ENCODE peak calls at places on chromosomes 3 and 15, in four cellular contexts. H is transverse colon, O is endodermal cell, E is lower lobe of right lung. R is an unnamed sample. For H3K9me3, the result is how much of the 10 kb centered on the place peaks cover.

GRCh38 chr3:25572336-25572735 is 92.4 kb downstream of the TOP2B start:
- DNase-seq in H (no peak), O (no peak), E (no peak), R (no peak)

GRCh38 chr15:63553388-63553791 is 43.8 kb upstream of the FBXL22 start:
- DNase-seq in H (no peak), O (no peak), E (no peak), R (no peak)

GRCh38 chr15:99967841-99968371 is 234.7 kb upstream of the LYSMD4 start:
- DNase-seq in H (no peak), O (peak), E (no peak), R (no peak)

GRCh38 chr15:86328658-86329057 is 249.0 kb downstream of the AGBL1 start:
- DNase-seq in H (no peak), O (no peak), E (no peak), R (no peak)

GRCh38 chr15:42687740-42688139 is 49.2 kb downstream of the CDAN1 start:
- DNase-seq in H (no peak), O (no peak), E (no peak), R (no peak)

GRCh38 chr15:83285284-83285978 is 967 bp upstream of the BNC1 start:
- DNase-seq in H (no peak), O (peak), E (no peak), R (no peak)

GRCh38 chr15:57218826-57219576 is 157.3 kb upstream of the CGNL1 start:
- DNase-seq in H (no peak), O (peak), E (no peak), R (no peak)

GRCh38 chr3:153066983-153067382 is 95.0 kb upstream of the RAP2B start:
- DNase-seq in H (no peak), O (no peak), E (peak), R (no peak)

GRCh38 chr3:29430558-29430971 is 149.7 kb downstream of the RBMS3 start:
- DNase-seq in H (no peak), O (no peak), E (no peak), R (no peak)

GRCh38 chr3:40044487-40044886 is 235.1 kb downstream of the MYRIP start:
- DNase-seq in H (no peak), O (no peak), E (no peak), R (no peak)

GRCh38 chr3:188156051-188156450 is 2.1 kb downstream of the LPP start:
- DNase-seq in H (no peak), O (no peak), E (no peak), R (no peak)

GRCh38 chr15:23599053-23599452 is 33.6 kb downstream of the MKRN3 start:
- DNase-seq in H (no peak), O (no peak), E (no peak), R (no peak)
- H3K9me3 ChIP-seq in H (under half), O (under half), E (under half), R (under half)

GRCh38 chr3:111373239-111373638 is 168.8 kb upstream of the CD96 start:
- DNase-seq in H (no peak), O (no peak), E (no peak), R (no peak)

GRCh38 chr3:111369953-111370352 is 172.0 kb upstream of the CD96 start:
- DNase-seq in H (no peak), O (no peak), E (no peak), R (no peak)

GRCh38 chr3:111368061-111368460 is 173.9 kb upstream of the CD96 start:
- DNase-seq in H (no peak), O (no peak), E (no peak), R (no peak)

DNA sequence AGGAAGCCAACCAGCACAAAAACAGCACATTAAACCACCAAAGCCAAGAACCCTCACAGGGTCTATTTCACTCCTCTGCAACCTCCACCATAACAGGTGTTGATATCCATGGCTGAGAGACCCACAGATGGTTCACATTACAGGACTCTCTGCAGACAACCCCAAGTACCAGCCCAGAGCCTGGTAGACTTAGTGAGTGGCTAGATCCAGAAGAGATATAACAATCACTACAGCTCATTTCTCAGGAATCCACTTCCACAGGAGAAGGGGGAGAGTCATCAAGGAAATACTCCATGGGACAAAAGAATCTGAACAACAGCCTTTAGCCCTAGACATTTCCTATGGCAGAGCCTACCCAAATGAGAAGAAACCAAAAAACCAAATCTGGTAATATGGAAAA is 168.1 kb upstream of the CD96 start:
- DNase-seq in H (no peak), O (no peak), E (no peak), R (no peak)
- H3K9me3 ChIP-seq in H (under half), O (half or more), E (under half), R (under half)

GRCh38 chr15:27249723-27250160 is 278.8 kb downstream of the GABRG3 start:
- DNase-seq in H (no peak), O (no peak), E (no peak), R (no peak)
- H3K9me3 ChIP-seq in H (under half), O (under half), E (under half), R (under half)

GRCh38 chr15:41559239-41559488 is 152 bp downstream of the TYRO3 start:
- DNase-seq in H (no peak), O (no peak), E (no peak), R (no peak)
- H3K9me3 ChIP-seq in H (under half), O (under half), E (under half), R (under half)

DNA sequence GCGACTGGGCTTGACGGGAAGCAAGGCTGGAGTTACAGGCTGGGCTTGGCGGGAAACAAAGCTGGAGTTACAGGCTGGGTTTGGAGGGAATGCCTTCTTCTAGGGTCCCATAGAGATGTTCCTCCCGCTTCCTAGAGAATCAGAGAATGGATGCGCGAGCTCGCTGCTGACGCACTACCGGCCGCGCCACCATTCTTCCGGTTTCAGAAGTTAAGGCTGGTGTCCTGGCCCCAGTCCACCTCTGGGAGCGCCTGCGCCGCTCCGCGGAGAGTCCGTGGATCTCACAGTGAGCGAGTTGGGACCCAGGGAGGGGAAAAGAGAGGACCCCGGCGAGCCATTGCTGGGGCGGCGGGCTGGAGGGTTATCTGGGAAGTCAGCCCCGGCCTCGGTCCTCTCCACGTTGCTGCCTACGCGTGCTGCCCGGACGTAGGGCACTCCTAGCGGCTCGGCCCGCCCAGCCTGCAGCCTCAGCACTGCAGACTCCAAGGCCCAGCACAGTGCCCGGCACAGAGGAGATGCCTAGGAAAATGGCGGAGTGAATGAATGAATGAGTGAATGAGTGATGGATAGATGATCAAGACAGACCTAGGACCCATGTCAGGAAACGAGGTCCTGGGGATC is at the start of gene ZNF502:
- DNase-seq in H (peak), O (peak), E (peak), R (peak)
- H3K9me3 ChIP-seq in H (under half), O (half or more), E (under half), R (under half)